ENCODE peak calls at places on chromosomes 2 and 18, in four cellular contexts. P, A, K and W are unnamed samples.

GRCh38 chr2:241115361-241115760 is 13.3 kb upstream of the MTERF4 start:
- DNase-seq in P (no peak), A (no peak), K (no peak), W (no peak)

GRCh38 chr2:134603966-134604365 is 114.8 kb downstream of the TMEM163 start:
- DNase-seq in P (no peak), A (peak; percentile 24), K (no peak), W (no peak)

GRCh38 chr2:108958632-108959341 is 30.2 kb downstream of the EDAR start:
- DNase-seq in P (no peak), A (peak; percentile 75), K (no peak), W (no peak)

GRCh38 chr2:85398426-85399182 is 11.6 kb downstream of the CAPG start:
- DNase-seq in P (no peak), A (no peak), K (no peak), W (no peak)

GRCh38 chr18:832085-832681 is 20.1 kb upstream of the YES1 start:
- DNase-seq in P (no peak), A (peak; percentile 49), K (no peak), W (no peak)

GRCh38 chr2:216934151-216934550 is 74.3 kb upstream of the TNP1 start:
- DNase-seq in P (no peak), A (no peak), K (no peak), W (no peak)

GRCh38 chr2:166573393-166573792 is 79.3 kb upstream of the SCN7A start:
- DNase-seq in P (no peak), A (peak; percentile 14), K (peak; percentile 22), W (peak; percentile 36)

GRCh38 chr2:142445023-142445422 is 314.2 kb upstream of the LRP1B start:
- DNase-seq in P (no peak), A (no peak), K (no peak), W (no peak)

GRCh38 chr18:28407681-28408080 is 230.8 kb upstream of the CDH2 start:
- DNase-seq in P (no peak), A (no peak), K (peak; percentile 20), W (no peak)

GRCh38 chr18:58898427-58898826 is 33.8 kb downstream of the ZNF532 start:
- DNase-seq in P (no peak), A (no peak), K (no peak), W (no peak)

GRCh38 chr2:63023444-63023843 is 27.2 kb upstream of the OTX1 start:
- DNase-seq in P (no peak), A (peak; percentile 49), K (peak; percentile 39), W (no peak)

GRCh38 chr2:28406276-28407096 is 13.8 kb downstream of the FOSL2 start:
- DNase-seq in P (no peak), A (no peak), K (peak; percentile 58), W (no peak)

GRCh38 chr2:46329803-46330775 is 32.9 kb downstream of the EPAS1 start:
- DNase-seq in P (no peak), A (no peak), K (peak; percentile 90), W (peak; percentile 89)

GRCh38 chr2:214107731-214108130 is 303.1 kb upstream of the VWC2L start:
- DNase-seq in P (no peak), A (peak; percentile 9), K (no peak), W (no peak)

GRCh38 chr18:8400825-8401224 is 208.4 kb upstream of the RAB12 start:
- DNase-seq in P (no peak), A (no peak), K (no peak), W (no peak)

GRCh38 chr2:104429978-104430740 is 423.8 kb upstream of the POU3F3 start:
- DNase-seq in P (no peak), A (no peak), K (peak; percentile 2), W (no peak)

GRCh38 chr2:3293221-3293620 is 84.4 kb downstream of the EIPR1 start:
- DNase-seq in P (no peak), A (no peak), K (no peak), W (no peak)

GRCh38 chr2:204177977-204178522 is 241.5 kb downstream of the ICOS start:
- DNase-seq in P (peak; percentile 64), A (peak; percentile 19), K (no peak), W (no peak)

GRCh38 chr2:5150871-5151270 is 541.3 kb upstream of the SOX11 start:
- DNase-seq in P (no peak), A (no peak), K (no peak), W (no peak)

GRCh38 chr2:231685349-231686191 is 22.8 kb upstream of the PTMA start:
- DNase-seq in P (no peak), A (no peak), K (no peak), W (no peak)

GRCh38 chr2:12318427-12319057 is 398.2 kb upstream of the TRIB2 start:
- DNase-seq in P (no peak), A (no peak), K (peak; percentile 96), W (peak; percentile 80)

GRCh38 chr2:67446504-67446911 is 49.4 kb downstream of the ETAA1 start:
- DNase-seq in P (no peak), A (no peak), K (peak; percentile 52), W (no peak)

GRCh38 chr2:142672698-142673097 is 204.8 kb upstream of the KYNU start:
- DNase-seq in P (no peak), A (no peak), K (no peak), W (no peak)

GRCh38 chr2:188293601-188294482 is 2.2 kb downstream of the GULP1 start:
- DNase-seq in P (peak; percentile 48), A (peak; percentile 82), K (peak; percentile 80), W (peak; percentile 66)

GRCh38 chr18:33123852-33124251 is 316.7 kb downstream of the CCDC178 start:
- DNase-seq in P (no peak), A (no peak), K (no peak), W (no peak)

GRCh38 chr2:145777297-145777696 is 1257.4 kb upstream of the ZEB2 start:
- DNase-seq in P (no peak), A (no peak), K (peak; percentile 53), W (peak; percentile 48)

GRCh38 chr18:3869848-3870247 is 419.9 kb downstream of the TGIF1 start:
- DNase-seq in P (no peak), A (peak; percentile 51), K (peak; percentile 74), W (no peak)

GRCh38 chr2:127154985-127155650 is 48.2 kb upstream of the BIN1 start:
- DNase-seq in P (no peak), A (no peak), K (peak; percentile 63), W (peak; percentile 70)

GRCh38 chr2:118310878-118311442 is 222.7 kb downstream of the INSIG2 start:
- DNase-seq in P (no peak), A (no peak), K (peak; percentile 2), W (no peak)

GRCh38 chr2:121071058-121071504 is 213.9 kb downstream of the TFCP2L1 start:
- DNase-seq in P (peak; percentile 76), A (peak; percentile 84), K (peak; percentile 51), W (no peak)

GRCh38 chr2:168244318-168244717 is 3.1 kb downstream of the STK39 start:
- DNase-seq in P (no peak), A (peak; percentile 45), K (no peak), W (no peak)

GRCh38 chr2:177574357-177574756 is 181.8 kb downstream of the AGPS start:
- DNase-seq in P (no peak), A (no peak), K (no peak), W (no peak)

GRCh38 chr2:193963472-193964119 is 1693.4 kb upstream of the SLC39A10 start:
- DNase-seq in P (no peak), A (peak; percentile 45), K (peak; percentile 71), W (peak; percentile 27)

GRCh38 chr2:206443735-206444527 is 599 bp downstream of the ADAM23 start:
- DNase-seq in P (no peak), A (peak; percentile 81), K (peak; percentile 13), W (no peak)

GRCh38 chr2:118320640-118321039 is 232.4 kb downstream of the INSIG2 start:
- DNase-seq in P (no peak), A (no peak), K (no peak), W (no peak)

GRCh38 chr18:64668563-64668962 is 519.7 kb upstream of the LINC00305 start:
- DNase-seq in P (no peak), A (no peak), K (no peak), W (no peak)

DNA sequence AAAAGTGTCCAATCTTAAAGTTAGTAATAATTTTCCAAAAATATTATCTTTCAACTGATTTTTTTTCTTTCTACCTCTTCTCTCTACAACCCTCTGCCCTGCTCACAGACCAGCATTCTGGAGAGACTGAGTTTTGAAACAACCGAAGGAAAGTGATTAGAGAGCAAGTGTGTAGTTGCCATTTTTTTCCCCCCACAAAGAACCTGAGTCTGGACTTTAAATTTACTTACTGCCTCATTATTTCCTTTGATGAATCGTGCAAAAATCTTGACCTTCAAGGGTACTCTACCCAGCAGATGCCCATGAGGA is 63.4 kb upstream of the NEUROD1 start:
- DNase-seq in P (no peak), A (no peak), K (no peak), W (no peak)
- H3K4me3 ChIP-seq in P (no peak overlapping the region), A (no peak overlapping the region), K (no peak overlapping the region), W (no peak overlapping the region)

DNA sequence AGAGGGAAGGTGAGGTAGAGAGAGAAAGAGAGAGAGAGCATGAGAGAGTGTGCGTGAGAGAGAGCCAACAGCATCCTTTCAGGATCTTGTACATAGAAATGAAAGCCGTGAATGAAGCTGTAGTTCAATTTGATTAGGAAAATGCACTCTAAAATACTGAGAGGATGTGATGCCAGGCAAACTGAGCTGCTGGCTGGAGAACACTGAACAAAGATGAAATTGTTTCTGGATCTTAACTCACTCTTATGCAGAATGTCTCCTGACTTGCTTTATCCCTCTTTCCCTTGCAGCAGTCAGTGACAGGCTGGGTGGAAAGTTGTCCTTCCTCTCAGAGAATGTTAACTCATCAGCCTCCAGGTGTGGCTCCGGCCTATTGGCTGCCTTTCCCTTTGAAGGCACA is 10.7 kb downstream of the LYPD1 start:
- DNase-seq in P (no peak), A (no peak), K (no peak), W (no peak)
- H3K4me3 ChIP-seq in P (no peak overlapping the region), A (no peak overlapping the region), K (no peak overlapping the region), W (no peak overlapping the region)

GRCh38 chr2:172116107-172116506 is 13.4 kb upstream of the DLX2 start:
- DNase-seq in P (no peak), A (no peak), K (no peak), W (no peak)
- H3K4me3 ChIP-seq in P (no peak overlapping the region), A (no peak overlapping the region), K (no peak overlapping the region), W (no peak overlapping the region)

GRCh38 chr2:16308816-16309215 is 356.8 kb downstream of the CYRIA start:
- DNase-seq in P (no peak), A (no peak), K (no peak), W (no peak)
- H3K4me3 ChIP-seq in P (no peak overlapping the region), A (no peak overlapping the region), K (no peak overlapping the region), W (no peak overlapping the region)

DNA sequence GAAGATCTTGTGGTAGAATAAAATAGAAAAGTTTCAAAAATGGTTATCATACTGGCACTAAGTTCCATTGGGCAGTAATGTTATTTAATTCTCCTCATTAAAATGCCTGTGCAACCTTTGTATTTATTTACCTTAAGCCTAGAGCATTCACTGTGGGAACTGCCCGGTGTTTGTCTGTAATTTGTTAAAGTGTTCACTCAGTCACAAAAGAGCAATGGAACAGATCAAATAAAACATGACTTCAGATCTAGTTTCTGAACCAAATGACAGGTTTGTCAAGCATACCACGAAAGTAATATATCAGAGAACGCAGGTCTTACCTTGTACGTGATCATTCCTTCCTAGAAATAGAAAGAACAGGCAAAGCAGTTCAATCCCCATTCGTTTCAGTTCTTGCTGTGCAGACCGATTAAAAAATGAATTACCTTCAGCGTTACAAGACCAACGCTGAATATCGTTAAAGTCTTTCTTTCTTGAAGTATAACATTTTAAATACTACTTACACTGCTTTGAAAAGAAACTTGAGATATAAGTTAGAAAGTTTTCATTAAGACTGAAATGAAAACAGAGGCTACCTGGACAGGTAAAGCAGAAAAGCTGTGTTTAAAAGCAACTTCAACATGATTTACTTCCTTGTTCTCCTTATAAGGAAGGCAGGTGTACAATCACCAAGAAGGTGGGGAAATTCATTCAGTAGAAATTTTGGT is at the start of gene ITGB6:
- DNase-seq in P (no peak), A (no peak), K (no peak), W (no peak)
- H3K4me3 ChIP-seq in P (no peak within 1 kb of the TSS), A (no peak within 1 kb of the TSS), K (no peak within 1 kb of the TSS), W (no peak within 1 kb of the TSS)